ENCODE peak calls at places on chromosomes 3 and 15, in ten cellular contexts. U is stomach, V is heart left ventricle, P is neural progenitor cell, G is mesenchymal stem cell, J is A549, E is thoracic aorta, K is kidney, D is tibial nerve, X is GM23248. Z is an unnamed sample. For H3K4me1, the result is how much of the 10 kb centered on the place peaks cover.

GRCh38 chr3:42254566-42254965 is 11.4 kb downstream of the CCK start:
- DNase-seq in J (no peak), D (no peak), P (no peak), V (no peak), E (no peak), U (no peak), K (no peak), X (no peak), G (no peak), Z (no peak)

GRCh38 chr3:125062904-125063618 is 7.3 kb upstream of the HEG1 start:
- DNase-seq in J (peak), K (no peak), P (no peak), U (peak), V (no peak), G (peak), X (peak), D (no peak), E (no peak), Z (no peak)

GRCh38 chr3:78988324-78988723 is 779.5 kb downstream of the ROBO1 start:
- DNase-seq in X (peak), P (no peak), D (no peak), E (no peak), V (no peak), K (no peak), J (peak), G (no peak), U (no peak), Z (no peak)

GRCh38 chr3:117892991-117893390 is 1141.7 kb downstream of the IGSF11 start:
- DNase-seq in E (no peak), K (no peak), G (no peak), J (no peak), X (peak), U (no peak), P (no peak), V (no peak), D (no peak), Z (no peak)

GRCh38 chr3:181623924-181624694 is 87.6 kb upstream of the SOX2 start:
- DNase-seq in J (peak), U (no peak), D (no peak), P (peak), V (no peak), E (no peak), K (no peak), X (peak), G (no peak), Z (peak)

GRCh38 chr15:89327113-89327512 is 7.5 kb downstream of the POLG start:
- DNase-seq in X (no peak), D (no peak), J (no peak), E (no peak), K (no peak), V (no peak), G (no peak), U (no peak), P (no peak), Z (no peak)

GRCh38 chr3:16884748-16885587 is at the start of gene PLCL2:
- DNase-seq in D (peak), G (peak), P (peak), V (peak), X (peak), E (no peak), U (peak), J (peak), K (peak), Z (peak)

GRCh38 chr15:85792872-85793621 is 1.7 kb downstream of the KLHL25 start:
- DNase-seq in J (no peak), P (no peak), V (no peak), G (no peak), K (peak), D (no peak), U (no peak), E (no peak), X (peak), Z (no peak)

GRCh38 chr3:170690133-170690981 is 104.5 kb upstream of the SLC7A14 start:
- DNase-seq in K (peak), E (no peak), G (peak), X (peak), P (peak), U (peak), V (peak), D (peak), J (peak), Z (peak)

GRCh38 chr3:29370451-29371420 is 89.9 kb downstream of the RBMS3 start:
- DNase-seq in D (no peak), V (no peak), K (no peak), U (no peak), J (no peak), P (no peak), E (no peak), G (no peak), X (peak), Z (no peak)

GRCh38 chr3:158659454-158660237 is 12.8 kb downstream of the LXN start:
- DNase-seq in P (peak), K (no peak), E (no peak), V (no peak), J (peak), D (peak), G (peak), U (peak), X (peak), Z (peak)

GRCh38 chr3:20236603-20237002 is 50.6 kb upstream of the SGO1 start:
- DNase-seq in E (no peak), V (no peak), J (no peak), G (no peak), P (no peak), K (no peak), U (no peak), D (no peak), X (no peak), Z (no peak)

GRCh38 chr3:46504780-46505179 is 7.0 kb downstream of the RTP3 start:
- DNase-seq in X (no peak), J (no peak), E (no peak), K (no peak), D (no peak), G (no peak), U (no peak), V (no peak), P (no peak), Z (no peak)

GRCh38 chr15:81575436-81576123 is 201.6 kb upstream of the TMC3 start:
- DNase-seq in G (no peak), D (no peak), E (no peak), U (no peak), X (no peak), V (peak), K (no peak), J (no peak), P (no peak), Z (no peak)

GRCh38 chr3:160006282-160007163 is 17.9 kb downstream of the IL12A start:
- DNase-seq in V (peak), K (no peak), X (peak), E (no peak), J (peak), G (peak), P (peak), U (peak), D (peak), Z (peak)

GRCh38 chr15:62739507-62739906 is 303.0 kb upstream of the TPM1 start:
- DNase-seq in J (peak), E (no peak), G (peak), P (no peak), K (no peak), V (no peak), X (peak), U (no peak), D (no peak), Z (no peak)

GRCh38 chr3:59374812-59375211 is 325.0 kb upstream of the CFAP20DC start:
- DNase-seq in D (no peak), J (no peak), V (no peak), X (no peak), K (no peak), G (no peak), P (peak), E (no peak), U (no peak), Z (no peak)

GRCh38 chr15:73632670-73633058 is 525 bp downstream of the NPTN start:
- DNase-seq in V (no peak), D (no peak), J (no peak), P (peak), X (no peak), E (no peak), G (no peak), K (no peak), U (peak), Z (peak)

GRCh38 chr3:58249358-58250092 is 11.9 kb downstream of the ABHD6 start:
- DNase-seq in G (no peak), V (no peak), D (no peak), J (no peak), E (no peak), U (peak), P (peak), K (no peak), X (no peak), Z (peak)

GRCh38 chr3:129305592-129306091 is 27.0 kb downstream of the HMCES start:
- DNase-seq in P (peak), G (peak), V (peak), K (peak), U (peak), X (peak), E (peak), J (no peak), D (peak), Z (no peak)

GRCh38 chr3:129626744-129627349 is 20.4 kb upstream of the PLXND1 start:
- DNase-seq in D (peak), X (peak), E (no peak), U (peak), P (peak), J (peak), V (peak), G (peak), K (peak), Z (peak)

GRCh38 chr15:79593119-79593869 is 161.2 kb downstream of the MINAR1 start:
- DNase-seq in G (no peak), D (no peak), E (no peak), V (no peak), K (no peak), J (peak), P (peak), X (peak), U (no peak), Z (no peak)

GRCh38 chr3:55337641-55338174 is 149.4 kb downstream of the WNT5A start:
- DNase-seq in U (no peak), P (no peak), E (no peak), V (no peak), X (no peak), K (no peak), J (no peak), D (no peak), G (no peak), Z (no peak)

GRCh38 chr3:115385935-115386334 is 237.4 kb upstream of the GAP43 start:
- DNase-seq in X (no peak), V (no peak), K (no peak), U (no peak), J (no peak), G (no peak), E (no peak), P (no peak), D (no peak), Z (no peak)

GRCh38 chr3:98901032-98901464 is 447 bp downstream of the DCBLD2 start:
- DNase-seq in P (peak), D (peak), J (peak), V (peak), X (peak), K (peak), G (peak), U (peak), E (no peak), Z (peak)

GRCh38 chr3:120791958-120792357 is 49.4 kb downstream of the GTF2E1 start:
- DNase-seq in K (no peak), U (no peak), V (no peak), X (peak), J (no peak), G (peak), E (no peak), P (no peak), D (no peak), Z (no peak)

GRCh38 chr3:24156466-24156865 is 211.4 kb downstream of the NR1D2 start:
- DNase-seq in K (no peak), V (no peak), D (no peak), E (no peak), G (peak), X (peak), J (peak), U (no peak), P (no peak), Z (no peak)

DNA sequence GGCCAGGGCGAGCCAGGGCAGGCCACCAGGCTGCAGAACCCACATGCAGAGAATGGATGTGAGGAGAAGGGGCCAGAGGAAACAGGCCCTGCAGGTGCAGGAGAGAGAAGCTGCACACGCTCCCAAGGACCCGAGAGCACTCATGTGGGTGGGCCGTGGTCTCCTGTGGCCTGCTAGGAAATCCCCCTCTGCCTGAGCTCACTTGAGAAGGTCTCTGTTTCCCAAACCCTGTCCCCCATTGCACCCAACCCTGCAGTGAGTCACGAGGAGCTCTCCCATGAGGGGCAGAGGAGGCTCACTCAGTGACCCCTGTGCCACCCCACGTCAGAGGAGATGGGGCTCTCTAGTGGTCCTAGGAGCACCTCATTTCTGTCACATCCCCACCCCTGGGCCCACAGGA is 111.1 kb downstream of the KLF13 start:
- DNase-seq in G (no peak), P (no peak), V (no peak), K (no peak), D (no peak), X (no peak), E (no peak), J (no peak), U (no peak), Z (no peak)
- H3K4me1 ChIP-seq in G (under half), P (under half), V (under half), K (under half), D (under half), X (under half), E (under half), J (under half), U (under half), Z (under half)

GRCh38 chr15:90918034-90918788 is 14.1 kb downstream of the HDDC3 start:
- DNase-seq in D (no peak), K (peak), J (no peak), X (no peak), U (no peak), G (no peak), V (no peak), P (no peak), E (no peak), Z (no peak)
- H3K4me1 ChIP-seq in D (under half), K (under half), J (under half), X (under half), U (under half), G (under half), V (under half), P (under half), E (under half), Z (under half)

GRCh38 chr3:61701019-61701418 is 139.6 kb downstream of the PTPRG start:
- DNase-seq in X (no peak), P (no peak), V (no peak), K (no peak), D (no peak), G (no peak), U (no peak), J (no peak), E (no peak), Z (no peak)

GRCh38 chr3:61699622-61700021 is 138.3 kb downstream of the PTPRG start:
- DNase-seq in U (no peak), J (no peak), G (no peak), E (no peak), X (no peak), P (peak), V (no peak), K (no peak), D (no peak), Z (peak)

GRCh38 chr3:61702453-61702852 is 141.1 kb downstream of the PTPRG start:
- DNase-seq in E (no peak), V (no peak), G (no peak), X (no peak), D (no peak), J (no peak), P (no peak), K (no peak), U (no peak), Z (no peak)

GRCh38 chr3:61707492-61707891 is 146.1 kb downstream of the PTPRG start:
- DNase-seq in X (no peak), G (no peak), P (no peak), J (no peak), D (no peak), E (no peak), V (no peak), K (no peak), U (no peak), Z (no peak)

DNA sequence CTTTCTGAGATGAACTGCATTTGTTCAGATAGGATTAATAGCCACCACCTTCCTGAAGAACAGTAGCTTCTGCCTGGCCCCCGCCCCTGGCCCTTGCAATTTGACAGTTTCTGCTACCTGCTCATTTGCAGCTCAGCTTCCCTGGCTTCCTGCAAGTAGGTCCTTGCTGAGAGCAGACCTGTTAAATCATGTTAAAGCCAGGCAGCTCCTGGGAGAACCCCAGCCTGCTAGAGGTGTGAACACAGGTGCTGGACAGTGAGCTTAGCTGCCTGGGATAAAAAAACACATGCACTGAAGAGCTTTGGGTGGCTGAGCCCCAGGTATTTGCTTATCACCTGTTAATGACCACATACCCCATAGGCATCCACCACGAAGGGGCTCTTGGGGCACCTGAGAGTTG is 143.4 kb downstream of the PTPRG start:
- DNase-seq in K (no peak), U (no peak), J (no peak), V (no peak), D (no peak), X (no peak), P (no peak), G (no peak), E (no peak), Z (no peak)
- H3K4me1 ChIP-seq in K (under half), U (under half), J (under half), V (under half), D (under half), X (under half), P (under half), G (under half), E (under half), Z (under half)

GRCh38 chr15:65413760-65414144 is 9.0 kb downstream of the IGDCC4 start:
- DNase-seq in G (no peak), K (peak), E (no peak), V (no peak), J (peak), D (no peak), X (no peak), P (no peak), U (no peak), Z (no peak)
- H3K4me1 ChIP-seq in G (half or more), K (under half), E (under half), V (under half), J (half or more), D (under half), X (under half), P (half or more), U (under half), Z (under half)

GRCh38 chr15:36430721-36431265 is 148.6 kb upstream of the CDIN1 start:
- DNase-seq in P (no peak), G (no peak), X (peak), V (no peak), J (no peak), E (no peak), K (no peak), D (no peak), U (no peak), Z (no peak)
- H3K4me1 ChIP-seq in P (under half), G (under half), X (half or more), V (under half), J (under half), E (under half), K (under half), D (under half), U (under half), Z (under half)

GRCh38 chr3:196268270-196269163 is 19.0 kb downstream of the PCYT1A start:
- DNase-seq in P (no peak), J (peak), X (peak), U (no peak), G (peak), E (no peak), V (peak), D (no peak), K (no peak), Z (no peak)
- H3K4me1 ChIP-seq in P (under half), J (under half), X (under half), U (under half), G (under half), E (under half), V (under half), D (under half), K (under half), Z (under half)

GRCh38 chr3:152278674-152279427 is 10.1 kb downstream of the MBNL1 start:
- DNase-seq in V (no peak), D (no peak), U (no peak), X (peak), K (no peak), P (no peak), J (no peak), G (no peak), E (no peak), Z (no peak)

GRCh38 chr3:152279474-152279873 is 10.7 kb downstream of the MBNL1 start:
- DNase-seq in X (no peak), P (no peak), K (no peak), J (no peak), D (no peak), E (no peak), G (no peak), V (no peak), U (no peak), Z (no peak)

GRCh38 chr3:152282813-152283212 is 14.1 kb downstream of the MBNL1 start:
- DNase-seq in D (no peak), U (no peak), P (no peak), K (no peak), X (no peak), G (no peak), V (no peak), J (no peak), E (no peak), Z (no peak)

GRCh38 chr3:152281032-152281713 is 12.4 kb downstream of the MBNL1 start:
- DNase-seq in D (no peak), K (no peak), J (no peak), P (no peak), X (peak), G (no peak), V (no peak), E (no peak), U (no peak), Z (no peak)

GRCh38 chr3:152280539-152280938 is 11.8 kb downstream of the MBNL1 start:
- DNase-seq in K (no peak), E (no peak), J (no peak), X (no peak), V (no peak), D (no peak), P (no peak), U (no peak), G (no peak), Z (no peak)
- H3K4me1 ChIP-seq in K (under half), E (half or more), J (half or more), X (half or more), V (half or more), D (under half), P (under half), U (half or more), G (under half), Z (under half)

GRCh38 chr3:187098925-187099512 is 40.3 kb downstream of the RPL39L start:
- DNase-seq in V (no peak), U (no peak), X (no peak), E (no peak), P (no peak), K (no peak), D (no peak), J (no peak), G (peak), Z (no peak)
- H3K4me1 ChIP-seq in V (under half), U (under half), X (under half), E (under half), P (under half), K (under half), D (under half), J (under half), G (under half), Z (under half)

Z was measured in HAP-1.